ENCODE peak calls at places on chromosome 6, in six cellular contexts. H is Daoy, M is kidney tubule cell, K is HT-29, X is H54, B is posterior cingulate gyrus. Z is an unnamed sample.

GRCh38 chr6:30002871-30003270 is 58.2 kb upstream of the POLR1H start:
- DNase-seq in H (peak; percentile 21), B (no peak), X (peak; percentile 43), K (no peak), M (peak; percentile 30), Z (peak; percentile 67)

GRCh38 chr6:30832864-30833263 is 51.5 kb upstream of the DDR1 start:
- DNase-seq in K (no peak), X (no peak), H (no peak), B (no peak), M (no peak), Z (no peak)

GRCh38 chr6:27139753-27140522 is 107.6 kb upstream of the PRSS16 start:
- DNase-seq in M (no peak), X (no peak), H (no peak), K (no peak), B (no peak), Z (no peak)

GRCh38 chr6:9499709-9500108 is 915.2 kb downstream of the TFAP2A start:
- DNase-seq in M (no peak), B (no peak), X (no peak), K (no peak), H (no peak), Z (peak; percentile 49)

GRCh38 chr6:12395898-12396297 is 105.7 kb downstream of the EDN1 start:
- DNase-seq in B (no peak), H (no peak), X (no peak), M (no peak), K (no peak), Z (peak; percentile 31)

GRCh38 chr6:97294451-97294850 is 11.4 kb upstream of the MMS22L start:
- DNase-seq in B (no peak), K (no peak), M (peak; percentile 51), X (no peak), H (no peak), Z (peak; percentile 63)

GRCh38 chr6:27758471-27758870 is 153.7 kb downstream of the OR2B2 start:
- DNase-seq in H (no peak), X (no peak), M (no peak), B (no peak), K (no peak), Z (no peak)

GRCh38 chr6:32244270-32244669 is 20.4 kb upstream of the NOTCH4 start:
- DNase-seq in M (no peak), X (no peak), H (no peak), B (no peak), K (no peak), Z (peak; percentile 22)

GRCh38 chr6:69331886-69332285 is 464.9 kb downstream of the LMBRD1 start:
- DNase-seq in K (no peak), B (no peak), H (no peak), M (no peak), X (no peak), Z (no peak)

Z was measured in AG08395.